ENCODE peak calls at places on chromosomes 5 and 9, in seven cellular contexts. H is GM12878, M is K562, L is T47D, E is H1, I is HCT116, X is SK-N-SH. T is an unnamed sample.

GRCh38 chr5:137695651-137696428 is 40.0 kb downstream of the KLHL3 start:
- DNase-seq in H (no peak), M (peak; percentile 7), L (no peak), E (no peak), I (no peak), X (no peak), T (no peak)

GRCh38 chr5:175060264-175060663 is 335.9 kb downstream of the MSX2 start:
- DNase-seq in H (no peak), M (no peak), L (no peak), E (no peak), I (no peak), X (peak; percentile 19), T (no peak)

GRCh38 chr5:32581010-32581785 is 4.2 kb upstream of the SUB1 start:
- DNase-seq in H (no peak), M (no peak), L (no peak), E (no peak), I (no peak), X (no peak), T (no peak)

GRCh38 chr5:66987949-66988838 is 208.4 kb downstream of the CD180 start:
- DNase-seq in H (no peak), M (peak; percentile 30), L (no peak), E (no peak), I (no peak), X (peak; percentile 39), T (peak; percentile 36)

GRCh38 chr5:161058751-161059150 is 206.7 kb upstream of the ATP10B start:
- DNase-seq in H (no peak), M (no peak), L (no peak), E (no peak), I (no peak), X (no peak), T (no peak)

GRCh38 chr5:130720355-130720754 is 444.7 kb downstream of the HINT1 start:
- DNase-seq in H (no peak), M (peak; percentile 1), L (peak; percentile 28), E (no peak), I (peak; percentile 45), X (peak; percentile 27), T (peak; percentile 39)

GRCh38 chr9:113563856-113564514 is 100.5 kb downstream of the RGS3 start:
- DNase-seq in H (no peak), M (no peak), L (no peak), E (no peak), I (no peak), X (no peak), T (no peak)

GRCh38 chr5:132456553-132457361 is 33.8 kb downstream of the IRF1 start:
- DNase-seq in H (peak; percentile 73), M (no peak), L (no peak), E (no peak), I (no peak), X (no peak), T (no peak)

GRCh38 chr5:11197726-11198125 is 436.7 kb upstream of the DAP start:
- DNase-seq in H (no peak), M (no peak), L (no peak), E (no peak), I (no peak), X (no peak), T (no peak)

GRCh38 chr9:4365055-4365454 is 65.2 kb upstream of the GLIS3 start:
- DNase-seq in H (no peak), M (no peak), L (no peak), E (no peak), I (no peak), X (no peak), T (no peak)

GRCh38 chr5:88805151-88805784 is 77.7 kb downstream of the MEF2C start:
- DNase-seq in H (no peak), M (no peak), L (no peak), E (no peak), I (no peak), X (no peak), T (no peak)

GRCh38 chr5:151037561-151038291 is 17.3 kb downstream of the GPX3 start:
- DNase-seq in H (no peak), M (no peak), L (no peak), E (no peak), I (no peak), X (no peak), T (peak; percentile 31)

GRCh38 chr5:173627860-173628392 is 11.5 kb upstream of the BOD1 start:
- DNase-seq in H (no peak), M (no peak), L (no peak), E (peak; percentile 27), I (no peak), X (no peak), T (no peak)

GRCh38 chr5:64790210-64790609 is 21.5 kb downstream of the CWC27 start:
- DNase-seq in H (no peak), M (no peak), L (no peak), E (no peak), I (no peak), X (no peak), T (no peak)

GRCh38 chr5:64796301-64796700 is 27.6 kb downstream of the CWC27 start:
- DNase-seq in H (no peak), M (no peak), L (no peak), E (no peak), I (no peak), X (no peak), T (no peak)

GRCh38 chr5:64789457-64789856 is 20.7 kb downstream of the CWC27 start:
- DNase-seq in H (no peak), M (no peak), L (no peak), E (no peak), I (no peak), X (no peak), T (no peak)

GRCh38 chr5:64792474-64792873 is 23.7 kb downstream of the CWC27 start:
- DNase-seq in H (no peak), M (no peak), L (no peak), E (no peak), I (no peak), X (no peak), T (peak; percentile 47)

GRCh38 chr5:64794053-64794770 is 25.5 kb downstream of the CWC27 start:
- DNase-seq in H (no peak), M (no peak), L (no peak), E (no peak), I (no peak), X (no peak), T (no peak)
- TF ChIP-seq JUND in H (no peak), M (no peak), L (no peak), E (no peak), I (no peak), X (no peak), T (no peak)

GRCh38 chr9:68808481-68808880 is 103.4 kb downstream of the PIP5K1B start:
- DNase-seq in H (no peak), M (no peak), L (no peak), E (no peak), I (no peak), X (no peak), T (no peak)
- TF ChIP-seq JUND in H (no peak), M (no peak), L (no peak), E (no peak), I (no peak), X (no peak), T (no peak)

GRCh38 chr5:165094782-165095181 is 1589.4 kb downstream of the MAT2B start:
- DNase-seq in H (no peak), M (no peak), L (no peak), E (no peak), I (no peak), X (no peak), T (no peak)
- TF ChIP-seq JUND in H (no peak), M (no peak), L (no peak), E (no peak), I (no peak), X (no peak), T (no peak)

GRCh38 chr5:83337453-83338035 is 134.0 kb upstream of the VCAN start:
- DNase-seq in H (no peak), M (no peak), L (no peak), E (no peak), I (no peak), X (no peak), T (no peak)

GRCh38 chr5:83331842-83332241 is 139.7 kb upstream of the VCAN start:
- DNase-seq in H (no peak), M (no peak), L (no peak), E (no peak), I (no peak), X (peak; percentile 37), T (no peak)
- TF ChIP-seq JUND in H (no peak), M (no peak), L (no peak), E (no peak), I (no peak), X (no peak), T (no peak)

DNA sequence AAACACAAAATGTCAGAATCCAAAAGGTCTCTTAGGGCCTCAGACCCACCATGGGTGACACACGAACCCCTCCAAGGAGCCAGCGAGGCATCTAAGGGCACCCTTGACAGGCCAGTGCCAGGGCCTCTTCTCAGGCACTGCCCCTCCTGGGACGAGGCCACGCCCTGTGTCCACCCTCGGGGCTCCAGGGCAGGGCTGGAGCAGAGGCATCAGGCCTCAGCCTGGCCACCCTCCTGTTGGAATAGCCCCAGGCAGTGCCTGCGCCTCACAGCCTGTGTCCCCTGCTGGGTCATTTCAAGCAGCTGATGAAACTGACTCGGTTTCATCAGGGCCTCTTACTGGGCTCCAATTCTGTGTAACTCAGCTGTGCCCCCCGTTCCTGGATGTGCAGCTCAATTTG is 32.8 kb upstream of the SUSD3 start:
- DNase-seq in H (no peak), M (no peak), L (no peak), E (no peak), I (no peak), X (no peak), T (no peak)
- TF ChIP-seq JUND in H (no peak), M (no peak), L (no peak), E (no peak), I (no peak), X (no peak), T (no peak)

GRCh38 chr9:91276513-91276912 is 85.2 kb downstream of the AUH start:
- DNase-seq in H (no peak), M (no peak), L (no peak), E (no peak), I (no peak), X (no peak), T (no peak)

GRCh38 chr9:91279296-91280204 is 82.2 kb downstream of the AUH start:
- DNase-seq in H (no peak), M (no peak), L (no peak), E (no peak), I (no peak), X (no peak), T (no peak)

GRCh38 chr9:91275641-91276040 is 86.1 kb downstream of the AUH start:
- DNase-seq in H (no peak), M (no peak), L (no peak), E (no peak), I (no peak), X (no peak), T (no peak)

GRCh38 chr9:91274950-91275349 is 86.8 kb downstream of the AUH start:
- DNase-seq in H (no peak), M (no peak), L (no peak), E (no peak), I (no peak), X (no peak), T (no peak)

GRCh38 chr9:91273853-91274552 is 87.7 kb downstream of the AUH start:
- DNase-seq in H (no peak), M (peak; percentile 16), L (no peak), E (no peak), I (peak; percentile 8), X (no peak), T (peak; percentile 6)
- TF ChIP-seq JUND in H (no peak), M (peak; percentile 87), L (no peak), E (no peak), I (peak; percentile 42), X (peak; percentile 22), T (no peak)